ENCODE peak calls at places on chromosomes 12 and 14, in eight cellular contexts. S is activated CD8-positive, alpha-beta memory T cell treated with anti-CD3 and anti-CD28 coated beads, Interleukin-2, amount 10 ng/mL, durations not matched to agents 7 days and 5 days; A is GM12878; F is activated naive CD4-positive, alpha-beta T cell treated with anti-CD3 and anti-CD28 coated beads, Interleukin-2, amount 50 U/mL, for 72 hours; Z is activated T-cell treated with anti-CD3 and anti-CD28 coated beads, Interleukin-2, amount 50 U/mL, for 72 hours; J is HCT116; W is activated naive CD8-positive, alpha-beta T cell treated with anti-CD3 and anti-CD28 coated beads, Interleukin-2, amount 10 ng/mL, durations not matched to agents 7 days and 5 days; X is lower lobe of right lung. K is an unnamed sample.

GRCh38 chr12:120012067-120012621 is 23.1 kb downstream of the BICDL1 start:
- ATAC-seq in S (peak), A (peak), F (peak), Z (peak), J (no peak), W (peak), X (no peak), K (peak)

GRCh38 chr14:103870144-103870876 is 22.9 kb upstream of the PPP1R13B start:
- ATAC-seq in S (no peak), A (no peak), F (no peak), Z (no peak), J (no peak), W (no peak), X (no peak), K (no peak)

GRCh38 chr12:87599459-87599858 is 429.7 kb downstream of the C12orf50 start:
- ATAC-seq in S (no peak), A (no peak), F (no peak), Z (no peak), J (no peak), W (no peak), X (no peak), K (no peak)

GRCh38 chr14:22668417-22668816 is 24.3 kb upstream of the OR6J1 start:
- ATAC-seq in S (no peak), A (peak), F (peak), Z (peak), J (no peak), W (no peak), X (no peak), K (no peak)

GRCh38 chr14:95402184-95402583 is 82.5 kb upstream of the CLMN start:
- ATAC-seq in S (no peak), A (no peak), F (no peak), Z (no peak), J (no peak), W (no peak), X (no peak), K (no peak)

GRCh38 chr14:58687232-58687795 is 49.6 kb downstream of the DACT1 start:
- ATAC-seq in S (no peak), A (no peak), F (no peak), Z (no peak), J (no peak), W (no peak), X (no peak), K (no peak)

GRCh38 chr14:103223818-103224352 is 100.6 kb downstream of the TNFAIP2 start:
- ATAC-seq in S (no peak), A (no peak), F (no peak), Z (no peak), J (no peak), W (no peak), X (no peak), K (no peak)

GRCh38 chr14:88323520-88324199 is 591 bp upstream of the KCNK10 start:
- ATAC-seq in S (peak), A (peak), F (no peak), Z (peak), J (no peak), W (peak), X (no peak), K (no peak)

GRCh38 chr14:68476965-68477455 is 315.9 kb downstream of the ZFP36L1 start:
- ATAC-seq in S (no peak), A (peak), F (no peak), Z (no peak), J (peak), W (no peak), X (no peak), K (peak)

GRCh38 chr14:74048291-74048690 is 29.1 kb downstream of the BBOF1 start:
- ATAC-seq in S (no peak), A (no peak), F (no peak), Z (no peak), J (peak), W (no peak), X (no peak), K (no peak)

GRCh38 chr12:72133497-72134055 is 138.6 kb upstream of the TRHDE start:
- ATAC-seq in S (no peak), A (peak), F (no peak), Z (no peak), J (peak), W (no peak), X (no peak), K (no peak)

GRCh38 chr12:56801661-56802622 is 38.8 kb downstream of the HSD17B6 start:
- ATAC-seq in S (no peak), A (no peak), F (no peak), Z (no peak), J (no peak), W (no peak), X (peak), K (no peak)

GRCh38 chr12:6786416-6787094 is 2.8 kb upstream of the CD4 start:
- ATAC-seq in S (no peak), A (no peak), F (no peak), Z (peak), J (no peak), W (peak), X (no peak), K (no peak)

GRCh38 chr12:92105676-92106075 is 40.0 kb downstream of the BTG1 start:
- ATAC-seq in S (no peak), A (no peak), F (peak), Z (peak), J (no peak), W (peak), X (peak), K (no peak)

GRCh38 chr14:58106446-58106845 is 45.6 kb downstream of the ARMH4 start:
- ATAC-seq in S (no peak), A (no peak), F (no peak), Z (no peak), J (no peak), W (no peak), X (no peak), K (no peak)

GRCh38 chr12:106358410-106359241 is 1.1 kb downstream of the POLR3B start:
- ATAC-seq in S (no peak), A (peak), F (peak), Z (no peak), J (peak), W (no peak), X (peak), K (peak)

GRCh38 chr14:74275265-74275841 is 27.4 kb downstream of the ABCD4 start:
- ATAC-seq in S (no peak), A (no peak), F (no peak), Z (peak), J (peak), W (no peak), X (peak), K (peak)

GRCh38 chr12:120700863-120701262 is 9.4 kb upstream of the UNC119B start:
- ATAC-seq in S (no peak), A (no peak), F (no peak), Z (no peak), J (no peak), W (no peak), X (no peak), K (no peak)

GRCh38 chr14:19729763-19730162 is 13.6 kb upstream of the OR4Q3 start:
- ATAC-seq in S (no peak), A (no peak), F (no peak), Z (no peak), J (no peak), W (no peak), X (peak), K (no peak)

GRCh38 chr14:101071493-101071891 is 168.0 kb upstream of the RTL1 start:
- ATAC-seq in S (no peak), A (no peak), F (no peak), Z (no peak), J (no peak), W (no peak), X (no peak), K (no peak)

GRCh38 chr12:110005319-110005973 is 6.2 kb downstream of the ANKRD13A start:
- ATAC-seq in S (peak), A (peak), F (peak), Z (peak), J (no peak), W (peak), X (no peak), K (peak)

GRCh38 chr14:76958975-76959710 is 69.4 kb downstream of the IRF2BPL start:
- ATAC-seq in S (no peak), A (peak), F (peak), Z (no peak), J (peak), W (no peak), X (no peak), K (peak)

GRCh38 chr14:72892103-72892878 is 1.6 kb downstream of the DPF3 start:
- ATAC-seq in S (no peak), A (peak), F (no peak), Z (no peak), J (no peak), W (no peak), X (no peak), K (no peak)